ENCODE peak calls at places on chromosome 9, in nine cellular contexts. T is RWPE1; A is foreskin keratinocyte; K is IMR-90; U is GM23338; P is activated T-cell treated with anti-CD3 and anti-CD28 coated beads, Interleukin-2, amount 50 U/mL, for 4 hours; F is globus pallidus; W is left ventricle myocardium superior; M is CD4-positive, CD25-positive, alpha-beta regulatory T cell. E is an unnamed sample.
A peak's percentile ranks its signal among the peaks of the same experiment; 100 is the strongest.

GRCh38 chr9:97374811-97375210 is 37.1 kb upstream of the TDRD7 start:
- DNase-seq in T (no peak), A (no peak), K (no peak), U (no peak), P (no peak), F (no peak), W (no peak), M (no peak), E (no peak)

GRCh38 chr9:136211441-136212344 is 6.8 kb upstream of the LHX3 start:
- DNase-seq in T (no peak), A (no peak), K (no peak), U (no peak), P (no peak), F (no peak), W (no peak), M (no peak), E (no peak)

GRCh38 chr9:113591899-113592625 is 128.5 kb downstream of the RGS3 start:
- DNase-seq in T (no peak), A (no peak), K (no peak), U (no peak), P (no peak), F (no peak), W (no peak), M (no peak), E (no peak)

GRCh38 chr9:137828527-137829259 is 48.9 kb upstream of the CACNA1B start:
- DNase-seq in T (no peak), A (no peak), K (peak; percentile 18), U (peak; percentile 79), P (no peak), F (no peak), W (peak; percentile 48), M (no peak), E (no peak)

GRCh38 chr9:962023-962422 is 14.4 kb upstream of the DMRT3 start:
- DNase-seq in T (no peak), A (no peak), K (peak; percentile 36), U (no peak), P (no peak), F (no peak), W (no peak), M (no peak), E (peak; percentile 2)

GRCh38 chr9:36276840-36277239 is 18.6 kb upstream of the GNE start:
- DNase-seq in T (no peak), A (no peak), K (peak; percentile 90), U (peak; percentile 20), P (no peak), F (no peak), W (no peak), M (no peak), E (peak; percentile 87)

GRCh38 chr9:38144421-38144820 is 75.4 kb upstream of the SHB start:
- DNase-seq in T (no peak), A (peak; percentile 33), K (peak; percentile 70), U (no peak), P (no peak), F (no peak), W (no peak), M (no peak), E (peak; percentile 59)

GRCh38 chr9:114372971-114373591 is 14.7 kb downstream of the AKNA start:
- DNase-seq in T (no peak), A (no peak), K (no peak), U (no peak), P (peak; percentile 58), F (peak; percentile 65), W (peak; percentile 70), M (peak; percentile 70), E (peak; percentile 58)

GRCh38 chr9:16271967-16272366 is 598.5 kb downstream of the BNC2 start:
- DNase-seq in T (no peak), A (no peak), K (no peak), U (no peak), P (no peak), F (no peak), W (no peak), M (no peak), E (no peak)

GRCh38 chr9:109297899-109298298 is 23.0 kb downstream of the EPB41L4B start:
- DNase-seq in T (no peak), A (peak; percentile 96), K (peak; percentile 66), U (no peak), P (no peak), F (no peak), W (no peak), M (no peak), E (peak; percentile 74)

GRCh38 chr9:116319480-116319879 is 165.9 kb downstream of the PAPPA start:
- DNase-seq in T (no peak), A (no peak), K (no peak), U (no peak), P (no peak), F (no peak), W (no peak), M (no peak), E (no peak)

GRCh38 chr9:134870746-134871667 is 9.6 kb upstream of the FCN2 start:
- DNase-seq in T (no peak), A (no peak), K (no peak), U (no peak), P (no peak), F (no peak), W (no peak), M (no peak), E (no peak)

GRCh38 chr9:104339692-104340091 is 164.4 kb upstream of the OR13F1 start:
- DNase-seq in T (no peak), A (no peak), K (no peak), U (no peak), P (no peak), F (no peak), W (no peak), M (no peak), E (no peak)

GRCh38 chr9:126159661-126160060 is 167.0 kb upstream of the MVB12B start:
- DNase-seq in T (no peak), A (no peak), K (no peak), U (no peak), P (no peak), F (no peak), W (no peak), M (no peak), E (no peak)

GRCh38 chr9:85599540-85600140 is 142.1 kb downstream of the AGTPBP1 start:
- DNase-seq in T (no peak), A (no peak), K (peak; percentile 20), U (no peak), P (no peak), F (no peak), W (no peak), M (no peak), E (no peak)

GRCh38 chr9:123860603-123861002 is 69.3 kb downstream of the DENND1A start:
- DNase-seq in T (no peak), A (no peak), K (no peak), U (no peak), P (no peak), F (no peak), W (no peak), M (no peak), E (peak; percentile 58)

GRCh38 chr9:116465591-116466288 is 221.4 kb upstream of the TRIM32 start:
- DNase-seq in T (no peak), A (no peak), K (no peak), U (no peak), P (no peak), F (no peak), W (no peak), M (no peak), E (no peak)